ENCODE peak calls at places on chromosomes 13 and 19, in five cellular contexts. One of them, this sample, is unnamed. For H3K9me3, the result is how much of the 10 kb centered on the place peaks cover.

GRCh38 chr13:98517576-98518310 is 59.2 kb downstream of the STK24 start:
- DNase-seq in heart right ventricle: no peak
- DNase-seq in psoas muscle: no peak
- DNase-seq in body of pancreas: no peak
- DNase-seq in cardiac muscle cell: no peak
- DNase-seq in this sample: no peak

GRCh38 chr13:102651392-102651791 is 43.5 kb downstream of the METTL21C start:
- DNase-seq in body of pancreas: no peak
- DNase-seq in cardiac muscle cell: peak
- DNase-seq in heart right ventricle: no peak
- DNase-seq in psoas muscle: no peak
- DNase-seq in this sample: no peak

GRCh38 chr13:113645329-113645728 is 12.7 kb downstream of the ATP4B start:
- DNase-seq in body of pancreas: peak
- DNase-seq in cardiac muscle cell: no peak
- DNase-seq in psoas muscle: no peak
- DNase-seq in heart right ventricle: no peak
- DNase-seq in this sample: no peak

GRCh38 chr13:112606125-112607001 is 18.4 kb upstream of the TUBGCP3 start:
- DNase-seq in heart right ventricle: peak
- DNase-seq in cardiac muscle cell: peak
- DNase-seq in body of pancreas: peak
- DNase-seq in psoas muscle: peak
- DNase-seq in this sample: peak

GRCh38 chr19:35740423-35741215 is 1.6 kb downstream of the IGFLR1 start:
- DNase-seq in heart right ventricle: peak
- DNase-seq in body of pancreas: peak
- DNase-seq in cardiac muscle cell: peak
- DNase-seq in psoas muscle: peak
- DNase-seq in this sample: peak

GRCh38 chr13:28411859-28412353 is 83.0 kb downstream of the FLT1 start:
- DNase-seq in body of pancreas: no peak
- DNase-seq in heart right ventricle: no peak
- DNase-seq in cardiac muscle cell: peak
- DNase-seq in psoas muscle: no peak
- DNase-seq in this sample: no peak

GRCh38 chr19:46069841-46070341 is 29.1 kb upstream of the IGFL4 start:
- DNase-seq in body of pancreas: no peak
- DNase-seq in heart right ventricle: no peak
- DNase-seq in cardiac muscle cell: peak
- DNase-seq in psoas muscle: no peak
- DNase-seq in this sample: no peak

GRCh38 chr13:35388979-35389378 is 87.5 kb downstream of the MAB21L1 start:
- DNase-seq in cardiac muscle cell: peak
- DNase-seq in heart right ventricle: peak
- DNase-seq in body of pancreas: no peak
- DNase-seq in psoas muscle: no peak
- DNase-seq in this sample: no peak

GRCh38 chr13:73059460-73060250 is 850 bp downstream of the KLF5 start:
- DNase-seq in cardiac muscle cell: no peak
- DNase-seq in psoas muscle: peak
- DNase-seq in body of pancreas: peak
- DNase-seq in heart right ventricle: peak
- DNase-seq in this sample: peak

GRCh38 chr13:90427322-90428272 is 919.9 kb upstream of the MIR17HG start:
- DNase-seq in psoas muscle: no peak
- DNase-seq in body of pancreas: no peak
- DNase-seq in cardiac muscle cell: no peak
- DNase-seq in heart right ventricle: no peak
- DNase-seq in this sample: no peak

GRCh38 chr19:17202249-17202648 is 12.9 kb upstream of the USE1 start:
- DNase-seq in body of pancreas: no peak
- DNase-seq in psoas muscle: no peak
- DNase-seq in heart right ventricle: no peak
- DNase-seq in cardiac muscle cell: no peak
- DNase-seq in this sample: no peak

DNA sequence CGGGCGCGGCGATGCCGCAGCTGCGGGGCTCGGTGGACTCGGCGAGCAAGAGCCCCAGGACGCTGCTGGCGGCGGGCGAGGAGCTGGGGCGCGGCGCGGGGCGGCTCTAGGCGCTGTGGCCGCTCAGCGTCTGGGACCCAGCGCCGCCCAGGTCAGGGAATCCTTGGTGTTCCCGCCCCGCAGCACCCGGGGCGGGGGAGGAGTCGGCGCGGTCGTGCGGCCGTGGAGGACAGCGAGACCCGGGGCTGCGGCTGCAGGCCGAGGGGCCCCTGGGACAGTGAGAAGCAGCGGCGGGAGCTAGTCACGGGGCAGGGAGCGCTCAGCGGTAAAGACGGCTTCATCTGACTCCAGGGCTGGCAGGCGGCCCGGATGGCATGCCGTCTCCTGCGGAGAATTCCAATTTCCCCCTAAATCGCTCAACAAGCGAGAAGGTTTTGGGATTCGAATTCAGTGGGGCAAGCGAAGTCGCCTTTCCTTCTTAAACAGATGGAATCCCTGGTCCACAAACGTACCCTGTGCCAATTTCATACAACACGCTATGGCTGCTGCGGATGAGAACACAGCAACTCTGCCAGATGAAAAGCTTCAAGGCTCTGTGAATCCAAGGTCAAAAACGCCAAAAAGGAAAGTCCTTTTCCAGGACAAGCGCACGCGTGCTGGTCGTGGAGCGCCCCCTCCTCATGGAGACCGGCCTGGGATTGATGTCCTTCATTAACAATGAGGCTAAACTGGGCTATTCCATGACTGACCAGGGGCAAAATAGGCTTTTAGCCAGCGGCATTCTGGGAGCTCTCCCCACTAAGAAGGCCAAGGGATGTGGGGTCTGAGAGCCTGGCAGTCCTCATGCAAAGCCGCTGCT is 4.2 kb upstream of the ZSCAN4 start:
- DNase-seq in body of pancreas: peak
- DNase-seq in heart right ventricle: peak
- DNase-seq in cardiac muscle cell: peak
- DNase-seq in psoas muscle: peak
- DNase-seq in this sample: peak
- H3K27ac ChIP-seq in body of pancreas: no peak
- H3K27ac ChIP-seq in heart right ventricle: peak
- H3K27ac ChIP-seq in cardiac muscle cell: peak
- H3K27ac ChIP-seq in psoas muscle: peak
- H3K27ac ChIP-seq in this sample: no peak

GRCh38 chr19:15991602-15992001 is 42.8 kb downstream of the OR10H4 start:
- DNase-seq in psoas muscle: no peak
- DNase-seq in heart right ventricle: no peak
- DNase-seq in cardiac muscle cell: no peak
- DNase-seq in body of pancreas: no peak
- DNase-seq in this sample: no peak
- H3K9me3 ChIP-seq in psoas muscle: under half
- H3K9me3 ChIP-seq in heart right ventricle: under half
- H3K9me3 ChIP-seq in cardiac muscle cell: under half
- H3K9me3 ChIP-seq in body of pancreas: under half
- H3K9me3 ChIP-seq in this sample: under half

GRCh38 chr19:38878575-38879399 is 712 bp upstream of the RINL start:
- DNase-seq in cardiac muscle cell: no peak
- DNase-seq in psoas muscle: peak
- DNase-seq in heart right ventricle: no peak
- DNase-seq in body of pancreas: no peak
- DNase-seq in this sample: no peak
- H3K27ac ChIP-seq in cardiac muscle cell: no peak
- H3K27ac ChIP-seq in psoas muscle: peak
- H3K27ac ChIP-seq in heart right ventricle: peak
- H3K27ac ChIP-seq in body of pancreas: no peak
- H3K27ac ChIP-seq in this sample: peak

DNA sequence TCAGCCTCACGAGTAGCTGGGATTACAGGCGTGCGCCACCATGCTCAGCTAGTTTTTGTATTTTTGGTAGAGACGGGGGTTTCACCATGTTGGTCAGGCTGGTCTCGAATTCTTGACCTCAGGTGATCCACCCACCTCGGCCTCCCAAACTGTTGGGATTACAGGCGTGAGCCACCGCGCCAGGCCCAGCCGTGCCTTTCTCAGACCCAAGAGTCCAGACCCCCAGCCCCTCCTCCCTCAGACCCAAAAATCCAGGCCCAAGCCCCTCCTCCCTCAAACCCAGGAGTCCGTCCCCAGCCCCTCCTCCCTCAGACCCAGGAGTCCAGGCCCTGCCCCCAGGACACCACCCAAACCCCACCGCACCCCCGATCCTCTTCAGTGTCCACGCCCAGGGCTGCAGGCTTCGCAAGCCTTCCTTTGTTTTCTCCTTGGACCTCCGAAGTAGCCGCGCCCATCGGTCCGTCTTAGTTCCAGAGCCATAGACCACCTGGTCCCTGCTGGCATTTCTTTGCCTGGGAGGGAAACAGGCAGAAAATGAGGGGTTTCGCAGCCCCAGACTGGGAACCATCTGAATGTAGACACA is 3.7 kb downstream of the TMC4 start:
- DNase-seq in body of pancreas: no peak
- DNase-seq in psoas muscle: no peak
- DNase-seq in cardiac muscle cell: no peak
- DNase-seq in heart right ventricle: no peak
- DNase-seq in this sample: no peak
- H3K9me3 ChIP-seq in body of pancreas: under half
- H3K9me3 ChIP-seq in psoas muscle: under half
- H3K9me3 ChIP-seq in cardiac muscle cell: under half
- H3K9me3 ChIP-seq in heart right ventricle: under half
- H3K9me3 ChIP-seq in this sample: under half

GRCh38 chr19:55391191-55391670 is 5.5 kb downstream of the RPL28 start:
- DNase-seq in body of pancreas: no peak
- DNase-seq in heart right ventricle: no peak
- DNase-seq in psoas muscle: no peak
- DNase-seq in cardiac muscle cell: no peak
- DNase-seq in this sample: no peak
- H3K27ac ChIP-seq in body of pancreas: no peak
- H3K27ac ChIP-seq in heart right ventricle: no peak
- H3K27ac ChIP-seq in psoas muscle: no peak
- H3K27ac ChIP-seq in cardiac muscle cell: no peak
- H3K27ac ChIP-seq in this sample: no peak

DNA sequence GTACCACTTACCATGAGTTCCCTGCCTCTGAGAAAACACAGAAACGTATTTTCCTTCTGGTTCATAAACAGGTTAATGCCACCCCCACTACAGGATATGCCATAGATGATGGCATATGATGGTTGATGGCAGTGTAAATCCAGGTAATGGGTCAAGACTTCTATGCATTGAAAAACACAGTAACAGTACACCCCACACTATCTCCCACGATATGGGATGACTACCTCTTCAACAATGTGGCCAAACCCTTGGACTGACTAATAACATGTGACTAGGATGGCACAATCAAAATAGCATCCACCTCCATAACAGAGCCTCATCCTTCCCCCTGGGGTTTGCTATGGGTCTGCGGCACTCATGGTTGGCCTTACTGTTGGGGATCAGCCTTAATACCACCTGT is 22.0 kb downstream of the ZNF235 start:
- DNase-seq in body of pancreas: no peak
- DNase-seq in cardiac muscle cell: no peak
- DNase-seq in psoas muscle: no peak
- DNase-seq in heart right ventricle: no peak
- DNase-seq in this sample: no peak
- H3K9me3 ChIP-seq in body of pancreas: under half
- H3K9me3 ChIP-seq in cardiac muscle cell: under half
- H3K9me3 ChIP-seq in psoas muscle: half or more
- H3K9me3 ChIP-seq in heart right ventricle: under half
- H3K9me3 ChIP-seq in this sample: under half

GRCh38 chr19:32343550-32344262 is 1.7 kb upstream of the ZNF507 start:
- DNase-seq in body of pancreas: no peak
- DNase-seq in heart right ventricle: no peak
- DNase-seq in psoas muscle: no peak
- DNase-seq in cardiac muscle cell: peak
- DNase-seq in this sample: no peak

GRCh38 chr19:32339988-32340874 is 5.2 kb upstream of the ZNF507 start:
- DNase-seq in psoas muscle: peak
- DNase-seq in body of pancreas: peak
- DNase-seq in cardiac muscle cell: peak
- DNase-seq in heart right ventricle: peak
- DNase-seq in this sample: peak

GRCh38 chr19:32345261-32346207 is at the start of gene ZNF507:
- DNase-seq in heart right ventricle: peak
- DNase-seq in body of pancreas: peak
- DNase-seq in cardiac muscle cell: peak
- DNase-seq in psoas muscle: peak
- DNase-seq in this sample: peak

GRCh38 chr19:32346901-32347300 is 1.5 kb downstream of the ZNF507 start:
- DNase-seq in body of pancreas: no peak
- DNase-seq in heart right ventricle: no peak
- DNase-seq in psoas muscle: no peak
- DNase-seq in cardiac muscle cell: no peak
- DNase-seq in this sample: no peak

DNA sequence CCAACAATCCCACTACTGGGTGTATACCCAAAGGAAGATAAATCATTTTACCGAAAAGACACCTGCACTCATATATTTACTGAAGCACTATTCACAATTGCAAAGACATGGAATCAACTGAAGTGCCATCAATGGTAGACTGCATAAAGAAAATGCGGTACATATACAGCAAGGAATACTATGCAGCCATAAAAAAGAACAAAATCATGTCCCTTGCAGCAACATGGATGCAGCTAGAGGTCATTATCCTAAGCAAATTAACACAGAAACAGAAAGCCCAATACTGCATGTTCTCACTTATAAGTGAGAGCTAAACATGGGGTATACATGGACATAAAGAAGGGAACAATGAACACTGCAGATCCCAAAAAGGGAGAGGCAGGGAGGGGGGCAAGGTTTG is 2.7 kb upstream of the ZNF507 start:
- DNase-seq in heart right ventricle: no peak
- DNase-seq in cardiac muscle cell: no peak
- DNase-seq in body of pancreas: no peak
- DNase-seq in psoas muscle: no peak
- DNase-seq in this sample: no peak
- H3K27ac ChIP-seq in heart right ventricle: no peak
- H3K27ac ChIP-seq in cardiac muscle cell: no peak
- H3K27ac ChIP-seq in body of pancreas: no peak
- H3K27ac ChIP-seq in psoas muscle: no peak
- H3K27ac ChIP-seq in this sample: no peak

GRCh38 chr19:37452500-37453245 is 14.6 kb downstream of the ZNF569 start:
- DNase-seq in psoas muscle: no peak
- DNase-seq in heart right ventricle: no peak
- DNase-seq in cardiac muscle cell: no peak
- DNase-seq in body of pancreas: no peak
- DNase-seq in this sample: no peak
- H3K9me3 ChIP-seq in psoas muscle: half or more
- H3K9me3 ChIP-seq in heart right ventricle: half or more
- H3K9me3 ChIP-seq in cardiac muscle cell: under half
- H3K9me3 ChIP-seq in body of pancreas: half or more
- H3K9me3 ChIP-seq in this sample: under half